ENCODE peak calls at places on chromosomes 3 and 15, in ten cellular contexts. I is psoas muscle, U is T-cell, D is A549, Q is fibroblast of pulmonary artery, P is foreskin fibroblast, M is NAMALWA, Z is bronchial epithelial cell, J is NCI-H1105 treated with DMSO at 0.1 percent for 48 hours, O is MM.1S. V is an unnamed sample.

GRCh38 chr3:8446845-8447244 is 54.8 kb upstream of the LMCD1 start:
- DNase-seq in I (no peak), U (no peak), D (peak; percentile 61), Q (no peak), P (no peak), M (no peak), Z (peak; percentile 47), J (no peak), O (no peak), V (no peak)

GRCh38 chr15:41666353-41666920 is 6.2 kb downstream of the MGA start:
- DNase-seq in I (no peak), U (no peak), D (no peak), Q (peak; percentile 22), P (peak; percentile 54), M (no peak), Z (peak; percentile 71), J (no peak), O (no peak), V (peak; percentile 30)

GRCh38 chr3:136070953-136071949 is 105.7 kb downstream of the PPP2R3A start:
- DNase-seq in I (peak; percentile 55), U (no peak), D (no peak), Q (peak; percentile 87), P (peak; percentile 79), M (peak; percentile 62), Z (peak; percentile 13), J (peak; percentile 60), O (peak; percentile 19), V (peak; percentile 47)

GRCh38 chr3:124467980-124468902 is 262.0 kb upstream of the UMPS start:
- DNase-seq in I (peak; percentile 64), U (no peak), D (peak; percentile 44), Q (peak; percentile 48), P (peak; percentile 69), M (peak; percentile 69), Z (peak; percentile 31), J (peak; percentile 67), O (peak; percentile 74), V (peak; percentile 59)

GRCh38 chr3:190217081-190217480 is 96.4 kb upstream of the P3H2 start:
- DNase-seq in I (no peak), U (no peak), D (no peak), Q (peak; percentile 64), P (peak; percentile 61), M (no peak), Z (peak; percentile 91), J (no peak), O (no peak), V (peak; percentile 66)

GRCh38 chr3:177468331-177468730 is 271.0 kb upstream of the TBL1XR1 start:
- DNase-seq in I (no peak), U (no peak), D (no peak), Q (peak; percentile 89), P (peak; percentile 80), M (no peak), Z (no peak), J (no peak), O (no peak), V (peak; percentile 90)

GRCh38 chr15:43954181-43954621 is 127.4 kb downstream of the WDR76 start:
- DNase-seq in I (no peak), U (no peak), D (no peak), Q (no peak), P (peak; percentile 56), M (no peak), Z (peak; percentile 30), J (no peak), O (no peak), V (no peak)

GRCh38 chr15:96125681-96126080 is 204.8 kb upstream of the NR2F2 start:
- DNase-seq in I (no peak), U (no peak), D (peak; percentile 19), Q (peak; percentile 13), P (peak; percentile 81), M (no peak), Z (peak; percentile 55), J (no peak), O (no peak), V (peak; percentile 55)

GRCh38 chr15:51212239-51212638 is 117.5 kb upstream of the TNFAIP8L3 start:
- DNase-seq in I (no peak), U (no peak), D (no peak), Q (no peak), P (no peak), M (no peak), Z (no peak), J (no peak), O (no peak), V (no peak)

GRCh38 chr3:67381667-67382272 is 272.6 kb downstream of the SUCLG2 start:
- DNase-seq in I (no peak), U (no peak), D (peak; percentile 15), Q (peak; percentile 64), P (peak; percentile 60), M (peak; percentile 35), Z (peak; percentile 27), J (peak; percentile 3), O (no peak), V (peak; percentile 66)

GRCh38 chr3:194218646-194219453 is 82.9 kb downstream of the HES1 start:
- DNase-seq in I (no peak), U (no peak), D (no peak), Q (no peak), P (no peak), M (peak; percentile 17), Z (no peak), J (no peak), O (no peak), V (no peak)

GRCh38 chr3:136547293-136547692 is 204.9 kb downstream of the STAG1 start:
- DNase-seq in I (no peak), U (no peak), D (no peak), Q (peak; percentile 8), P (peak; percentile 24), M (no peak), Z (peak; percentile 53), J (peak; percentile 18), O (no peak), V (peak; percentile 48)

GRCh38 chr15:60155661-60156060 is 151.6 kb downstream of the FOXB1 start:
- DNase-seq in I (no peak), U (no peak), D (no peak), Q (peak; percentile 54), P (peak; percentile 60), M (no peak), Z (peak; percentile 7), J (no peak), O (no peak), V (peak; percentile 72)

GRCh38 chr3:109707642-109708041 is 370.3 kb upstream of the DPPA4 start:
- DNase-seq in I (no peak), U (no peak), D (no peak), Q (no peak), P (no peak), M (no peak), Z (no peak), J (no peak), O (no peak), V (no peak)

GRCh38 chr3:149654188-149654601 is 3.6 kb downstream of the WWTR1 start:
- DNase-seq in I (no peak), U (no peak), D (no peak), Q (peak; percentile 77), P (peak; percentile 57), M (no peak), Z (peak; percentile 30), J (no peak), O (no peak), V (peak; percentile 35)

GRCh38 chr3:157445897-157446296 is 9.2 kb downstream of the PTX3 start:
- DNase-seq in I (no peak), U (no peak), D (no peak), Q (peak; percentile 87), P (peak; percentile 85), M (no peak), Z (peak; percentile 91), J (no peak), O (no peak), V (peak; percentile 84)

GRCh38 chr3:146554168-146554760 is 9.9 kb upstream of the PLSCR1 start:
- DNase-seq in I (no peak), U (no peak), D (no peak), Q (peak; percentile 44), P (peak; percentile 65), M (no peak), Z (no peak), J (no peak), O (no peak), V (peak; percentile 67)

GRCh38 chr3:180947761-180948390 is 35.4 kb downstream of the FXR1 start:
- DNase-seq in I (no peak), U (no peak), D (no peak), Q (no peak), P (no peak), M (peak; percentile 16), Z (no peak), J (no peak), O (no peak), V (no peak)

GRCh38 chr3:39989746-39990145 is 180.3 kb downstream of the MYRIP start:
- DNase-seq in I (no peak), U (no peak), D (no peak), Q (no peak), P (no peak), M (no peak), Z (no peak), J (no peak), O (no peak), V (no peak)

GRCh38 chr3:160296591-160296990 is 71.4 kb downstream of the C3orf80 start:
- DNase-seq in I (no peak), U (no peak), D (no peak), Q (peak; percentile 9), P (peak; percentile 30), M (no peak), Z (no peak), J (no peak), O (no peak), V (peak; percentile 66)

GRCh38 chr15:49215768-49216739 is 46.0 kb downstream of the GALK2 start:
- DNase-seq in I (no peak), U (no peak), D (peak; percentile 19), Q (no peak), P (no peak), M (peak; percentile 75), Z (peak; percentile 23), J (peak; percentile 65), O (no peak), V (peak; percentile 31)

GRCh38 chr3:23113455-23114171 is 89.5 kb upstream of the UBE2E2 start:
- DNase-seq in I (no peak), U (no peak), D (peak; percentile 25), Q (peak; percentile 68), P (peak; percentile 78), M (no peak), Z (peak; percentile 97), J (no peak), O (no peak), V (peak; percentile 76)

GRCh38 chr15:70252056-70252935 is 154.6 kb upstream of the TLE3 start:
- DNase-seq in I (peak; percentile 29), U (no peak), D (no peak), Q (no peak), P (no peak), M (no peak), Z (peak; percentile 54), J (peak; percentile 94), O (no peak), V (no peak)

GRCh38 chr3:121975702-121976302 is 46.2 kb downstream of the ILDR1 start:
- DNase-seq in I (no peak), U (no peak), D (no peak), Q (no peak), P (peak; percentile 15), M (no peak), Z (peak; percentile 27), J (no peak), O (no peak), V (no peak)

GRCh38 chr3:63343674-63344073 is 65.6 kb downstream of the SYNPR start:
- DNase-seq in I (peak; percentile 76), U (peak; percentile 2), D (peak; percentile 40), Q (peak; percentile 99), P (peak; percentile 99), M (peak; percentile 60), Z (peak; percentile 90), J (peak; percentile 91), O (peak; percentile 87), V (peak; percentile 98)

GRCh38 chr15:42845581-42845980 is 75.0 kb downstream of the TTBK2 start:
- DNase-seq in I (no peak), U (no peak), D (peak; percentile 41), Q (no peak), P (peak; percentile 52), M (no peak), Z (peak; percentile 99), J (no peak), O (no peak), V (no peak)